ENCODE peak calls at places on chromosome 9, in eight cellular contexts. R is adrenal gland, A is Peyer's patch, D is stomach, N is body of pancreas, V is sigmoid colon, I is endothelial cell of umbilical vein, X is tibial nerve. F is an unnamed sample.

GRCh38 chr9:29208670-29209069 is 1635.4 kb upstream of the C9orf72 start:
- DNase-seq in R (no peak), A (no peak), D (no peak), N (no peak), V (no peak), I (no peak), X (no peak), F (no peak)

GRCh38 chr9:32875748-32876147 is 92.4 kb downstream of the TMEM215 start:
- DNase-seq in R (no peak), A (no peak), D (no peak), N (no peak), V (no peak), I (no peak), X (no peak), F (no peak)

GRCh38 chr9:31677415-31677814 is 707.0 kb upstream of the ACO1 start:
- DNase-seq in R (no peak), A (no peak), D (no peak), N (no peak), V (no peak), I (peak; percentile 44), X (no peak), F (no peak)

GRCh38 chr9:98117984-98118639 is 910 bp downstream of the TRIM14 start:
- DNase-seq in R (no peak), A (peak; percentile 62), D (peak; percentile 52), N (peak; percentile 60), V (no peak), I (no peak), X (no peak), F (peak; percentile 84)

GRCh38 chr9:112179816-112180215 is 4.7 kb upstream of the SUSD1 start:
- DNase-seq in R (no peak), A (no peak), D (no peak), N (no peak), V (no peak), I (no peak), X (no peak), F (no peak)

GRCh38 chr9:86321373-86321772 is 32.8 kb downstream of the TUT7 start:
- DNase-seq in R (peak; percentile 18), A (no peak), D (no peak), N (no peak), V (no peak), I (no peak), X (no peak), F (no peak)

GRCh38 chr9:133986774-133987454 is 5.2 kb downstream of the VAV2 start:
- DNase-seq in R (no peak), A (no peak), D (no peak), N (no peak), V (no peak), I (no peak), X (no peak), F (no peak)

GRCh38 chr9:91151014-91151740 is 210.5 kb downstream of the AUH start:
- DNase-seq in R (no peak), A (peak; percentile 50), D (no peak), N (no peak), V (no peak), I (no peak), X (no peak), F (no peak)

GRCh38 chr9:124285903-124286291 is 28.1 kb downstream of the NEK6 start:
- DNase-seq in R (peak; percentile 79), A (peak; percentile 85), D (peak; percentile 56), N (peak; percentile 57), V (peak; percentile 95), I (peak; percentile 90), X (peak; percentile 78), F (peak; percentile 75)

GRCh38 chr9:9469271-9469670 is 1143.5 kb downstream of the PTPRD start:
- DNase-seq in R (no peak), A (no peak), D (no peak), N (no peak), V (no peak), I (no peak), X (no peak), F (no peak)

GRCh38 chr9:98450486-98450885 is 195.0 kb upstream of the TBC1D2 start:
- DNase-seq in R (no peak), A (no peak), D (no peak), N (no peak), V (no peak), I (no peak), X (no peak), F (no peak)

GRCh38 chr9:91885746-91886432 is 64.1 kb downstream of the ROR2 start:
- DNase-seq in R (no peak), A (no peak), D (no peak), N (no peak), V (no peak), I (no peak), X (no peak), F (no peak)

GRCh38 chr9:33202552-33203300 is 35.6 kb upstream of the B4GALT1 start:
- DNase-seq in R (peak; percentile 37), A (peak; percentile 83), D (peak; percentile 42), N (peak; percentile 31), V (peak; percentile 81), I (no peak), X (peak; percentile 41), F (no peak)

GRCh38 chr9:132232522-132232921 is 70.7 kb downstream of the NTNG2 start:
- DNase-seq in R (no peak), A (no peak), D (no peak), N (no peak), V (no peak), I (no peak), X (no peak), F (no peak)
- H3K27me3 ChIP-seq in R (peaks cover 6% of the 10 kb centered on the region), A (no peaks in the 10 kb centered on the region), D (peaks cover 77% of the 10 kb centered on the region), N (no peaks in the 10 kb centered on the region), V (peaks cover 7% of the 10 kb centered on the region), I (no peaks in the 10 kb centered on the region), X (no peaks in the 10 kb centered on the region), F (no peaks in the 10 kb centered on the region)

GRCh38 chr9:79574166-79574565 is 2.4 kb downstream of the TLE4 start:
- DNase-seq in R (no peak), A (no peak), D (no peak), N (no peak), V (no peak), I (peak; percentile 19), X (no peak), F (no peak)

GRCh38 chr9:79572032-79572890 is 496 bp downstream of the TLE4 start:
- DNase-seq in R (peak; percentile 40), A (peak; percentile 27), D (peak; percentile 59), N (peak; percentile 62), V (peak; percentile 68), I (peak; percentile 34), X (peak; percentile 19), F (peak; percentile 62)

GRCh38 chr9:79573697-79573976 is 1.9 kb downstream of the TLE4 start:
- DNase-seq in R (no peak), A (no peak), D (no peak), N (no peak), V (no peak), I (no peak), X (no peak), F (no peak)

GRCh38 chr9:79571309-79572031 is at the start of gene TLE4:
- DNase-seq in R (peak; percentile 100), A (peak; percentile 99), D (peak; percentile 100), N (peak; percentile 100), V (peak; percentile 100), I (peak; percentile 100), X (peak; percentile 99), F (peak; percentile 100)

DNA sequence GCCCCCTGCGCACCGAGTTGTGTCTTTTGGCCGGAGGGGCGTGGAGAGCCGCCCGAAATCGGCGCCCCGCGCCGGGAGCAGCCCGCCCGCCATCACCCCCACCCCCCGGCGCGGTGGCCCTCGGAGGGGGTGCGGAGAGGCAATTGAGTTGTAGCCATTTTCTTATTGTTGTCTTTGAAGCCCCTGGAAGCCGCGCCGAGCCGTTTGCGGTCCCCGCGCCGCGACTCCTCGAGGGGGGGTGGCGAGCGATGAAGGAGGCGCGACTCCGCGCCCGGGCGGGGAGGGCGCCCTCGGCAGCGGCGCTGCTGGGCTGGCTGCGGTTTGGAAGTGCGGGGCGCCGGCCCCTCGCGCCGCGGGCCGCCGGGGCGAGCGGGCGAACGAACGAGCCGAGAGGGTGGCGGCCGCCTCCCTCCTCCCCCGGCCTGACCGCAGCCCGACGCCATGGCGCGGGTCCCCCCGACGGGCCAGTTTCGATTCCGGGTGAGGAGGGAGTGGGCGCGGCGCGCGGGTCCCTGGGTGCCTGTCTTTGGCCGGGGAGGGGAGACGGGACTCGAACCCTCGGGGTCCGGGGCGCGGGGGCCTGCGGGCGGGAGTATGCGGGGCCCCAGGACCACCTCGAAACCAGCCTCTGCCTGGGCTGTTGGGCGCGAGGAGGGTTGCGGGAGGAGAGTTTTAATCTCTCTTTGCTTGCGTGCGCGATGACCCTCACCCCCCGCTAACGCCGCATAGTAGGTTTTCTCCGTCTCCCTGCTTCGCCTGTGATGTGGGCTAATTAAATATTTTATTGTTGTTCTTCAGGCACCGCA is 1.3 kb downstream of the TLE4 start:
- DNase-seq in R (peak; percentile 38), A (peak; percentile 54), D (peak; percentile 51), N (peak; percentile 47), V (peak; percentile 73), I (peak; percentile 35), X (peak; percentile 16), F (peak; percentile 70)
- TF ChIP-seq POLR2A in R (no peak), A (no peak), D (no peak), N (no peak), V (no peak), I (no peak), X (no peak), F (no peak)

DNA sequence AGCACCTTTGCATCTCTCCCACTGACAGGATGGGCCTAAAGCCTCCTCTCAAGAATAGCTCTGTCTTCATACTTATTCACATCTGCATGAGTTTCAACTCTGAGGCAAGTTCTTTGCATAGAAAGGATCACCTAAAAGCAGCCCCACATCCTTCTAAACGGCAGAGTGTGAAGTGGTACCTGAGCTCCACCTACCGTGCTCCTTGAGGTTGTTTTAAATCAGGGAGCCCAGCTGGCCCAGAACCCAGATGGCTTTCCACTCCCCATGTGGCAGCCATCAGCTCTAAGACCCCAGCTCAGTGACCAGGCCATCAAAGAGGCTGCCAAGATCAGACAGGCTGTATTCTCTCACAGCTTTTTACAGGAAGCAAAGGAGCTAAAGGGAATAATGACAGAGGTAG is 299.3 kb downstream of the RASEF start:
- DNase-seq in R (no peak), A (no peak), D (no peak), N (no peak), V (no peak), I (no peak), X (no peak), F (no peak)
- TF ChIP-seq CTCF in R (no peak), A (no peak), D (no peak), N (no peak), V (no peak), I (no peak), X (no peak), F (no peak)

GRCh38 chr9:135299239-135299590 is 180.4 kb upstream of the PPP1R26 start:
- DNase-seq in R (no peak), A (no peak), D (no peak), N (no peak), V (no peak), I (no peak), X (no peak), F (no peak)

GRCh38 chr9:135295556-135296300 is 183.9 kb upstream of the PPP1R26 start:
- DNase-seq in R (no peak), A (no peak), D (no peak), N (no peak), V (no peak), I (no peak), X (no peak), F (no peak)

GRCh38 chr9:135296783-135297715 is 182.5 kb upstream of the PPP1R26 start:
- DNase-seq in R (no peak), A (no peak), D (no peak), N (peak; percentile 77), V (no peak), I (no peak), X (no peak), F (no peak)

GRCh38 chr9:135299651-135300345 is 179.8 kb upstream of the PPP1R26 start:
- DNase-seq in R (no peak), A (no peak), D (no peak), N (no peak), V (no peak), I (no peak), X (no peak), F (no peak)

GRCh38 chr9:135297716-135298075 is 181.9 kb upstream of the PPP1R26 start:
- DNase-seq in R (no peak), A (no peak), D (no peak), N (peak; percentile 35), V (no peak), I (no peak), X (no peak), F (no peak)
- H3K27me3 ChIP-seq in R (peaks cover 5% of the 10 kb centered on the region), A (no peaks in the 10 kb centered on the region), D (peaks cover 56% of the 10 kb centered on the region), N (no peaks in the 10 kb centered on the region), V (peaks cover 16% of the 10 kb centered on the region), I (no peaks in the 10 kb centered on the region), X (no peaks in the 10 kb centered on the region), F (no peaks in the 10 kb centered on the region)

F was measured in right lobe of liver.